ENCODE peak calls at places on chromosome 13, in five cellular contexts. One of them, this sample, is unnamed.
A peak's percentile ranks its signal among the peaks of the same experiment; 100 is the strongest.

GRCh38 chr13:59710995-59711701 is 452.6 kb downstream of the DIAPH3 start:
- DNase-seq in HCT116: no peak
- DNase-seq in fibroblast of mammary gland: no peak
- DNase-seq in fibroblast of the aortic adventitia: peak; percentile 5
- DNase-seq in left ventricle myocardium inferior: no peak
- DNase-seq in this sample: no peak

GRCh38 chr13:46213242-46213641 is 1.5 kb downstream of the LRRC63 start:
- DNase-seq in left ventricle myocardium inferior: no peak
- DNase-seq in fibroblast of mammary gland: no peak
- DNase-seq in HCT116: no peak
- DNase-seq in fibroblast of the aortic adventitia: no peak
- DNase-seq in this sample: no peak

GRCh38 chr13:61664821-61665705 is 249.4 kb upstream of the PCDH20 start:
- DNase-seq in fibroblast of mammary gland: no peak
- DNase-seq in HCT116: peak; percentile 10
- DNase-seq in fibroblast of the aortic adventitia: no peak
- DNase-seq in left ventricle myocardium inferior: no peak
- DNase-seq in this sample: no peak

GRCh38 chr13:44573790-44574465 is 2.2 kb downstream of the TSC22D1 start:
- DNase-seq in HCT116: no peak
- DNase-seq in fibroblast of mammary gland: peak; percentile 46
- DNase-seq in left ventricle myocardium inferior: no peak
- DNase-seq in fibroblast of the aortic adventitia: peak; percentile 66
- DNase-seq in this sample: peak; percentile 21

GRCh38 chr13:48750588-48751383 is 97.1 kb downstream of the CYSLTR2 start:
- DNase-seq in left ventricle myocardium inferior: peak; percentile 48
- DNase-seq in fibroblast of the aortic adventitia: peak; percentile 63
- DNase-seq in fibroblast of mammary gland: peak; percentile 68
- DNase-seq in HCT116: no peak
- DNase-seq in this sample: no peak

GRCh38 chr13:86591862-86592261 is 792.6 kb upstream of the SLITRK6 start:
- DNase-seq in fibroblast of the aortic adventitia: peak; percentile 9
- DNase-seq in HCT116: no peak
- DNase-seq in left ventricle myocardium inferior: no peak
- DNase-seq in fibroblast of mammary gland: peak; percentile 42
- DNase-seq in this sample: no peak

GRCh38 chr13:28012896-28013295 is 24.4 kb upstream of the URAD start:
- DNase-seq in fibroblast of the aortic adventitia: no peak
- DNase-seq in fibroblast of mammary gland: no peak
- DNase-seq in left ventricle myocardium inferior: no peak
- DNase-seq in HCT116: no peak
- DNase-seq in this sample: peak; percentile 77

GRCh38 chr13:108508263-108508662 is 121.1 kb upstream of the MYO16 start:
- DNase-seq in fibroblast of mammary gland: peak; percentile 30
- DNase-seq in HCT116: peak; percentile 16
- DNase-seq in fibroblast of the aortic adventitia: peak; percentile 51
- DNase-seq in left ventricle myocardium inferior: no peak
- DNase-seq in this sample: peak; percentile 24

GRCh38 chr13:95603887-95604533 is 40.5 kb downstream of the DZIP1 start:
- DNase-seq in HCT116: no peak
- DNase-seq in left ventricle myocardium inferior: no peak
- DNase-seq in fibroblast of mammary gland: peak; percentile 59
- DNase-seq in fibroblast of the aortic adventitia: peak; percentile 21
- DNase-seq in this sample: no peak

GRCh38 chr13:51542358-51542972 is 41.8 kb upstream of the WDFY2 start:
- DNase-seq in fibroblast of the aortic adventitia: no peak
- DNase-seq in fibroblast of mammary gland: no peak
- DNase-seq in HCT116: no peak
- DNase-seq in left ventricle myocardium inferior: no peak
- DNase-seq in this sample: no peak

GRCh38 chr13:102763745-102764144 is 9.8 kb downstream of the TEX30 start:
- DNase-seq in left ventricle myocardium inferior: no peak
- DNase-seq in fibroblast of mammary gland: no peak
- DNase-seq in HCT116: no peak
- DNase-seq in fibroblast of the aortic adventitia: no peak
- DNase-seq in this sample: no peak

GRCh38 chr13:102757006-102757405 is 16.6 kb downstream of the TEX30 start:
- DNase-seq in fibroblast of mammary gland: no peak
- DNase-seq in fibroblast of the aortic adventitia: no peak
- DNase-seq in left ventricle myocardium inferior: no peak
- DNase-seq in HCT116: no peak
- DNase-seq in this sample: no peak

GRCh38 chr13:102758842-102759241 is 14.7 kb downstream of the TEX30 start:
- DNase-seq in fibroblast of the aortic adventitia: no peak
- DNase-seq in fibroblast of mammary gland: no peak
- DNase-seq in left ventricle myocardium inferior: no peak
- DNase-seq in HCT116: no peak
- DNase-seq in this sample: no peak
- TF ChIP-seq CTCF in fibroblast of the aortic adventitia: no peak
- TF ChIP-seq CTCF in fibroblast of mammary gland: no peak
- TF ChIP-seq CTCF in left ventricle myocardium inferior: no peak
- TF ChIP-seq CTCF in HCT116: no peak
- TF ChIP-seq CTCF in this sample: no peak

GRCh38 chr13:63691474-63691873 is 2275.8 kb upstream of the PCDH20 start:
- DNase-seq in fibroblast of the aortic adventitia: no peak
- DNase-seq in HCT116: no peak
- DNase-seq in left ventricle myocardium inferior: no peak
- DNase-seq in fibroblast of mammary gland: no peak
- DNase-seq in this sample: no peak
- TF ChIP-seq CTCF in fibroblast of the aortic adventitia: no peak
- TF ChIP-seq CTCF in HCT116: no peak
- TF ChIP-seq CTCF in left ventricle myocardium inferior: no peak
- TF ChIP-seq CTCF in fibroblast of mammary gland: no peak
- TF ChIP-seq CTCF in this sample: no peak

GRCh38 chr13:23848639-23849282 is 40.4 kb downstream of the MIPEP start:
- DNase-seq in left ventricle myocardium inferior: no peak
- DNase-seq in fibroblast of mammary gland: no peak
- DNase-seq in fibroblast of the aortic adventitia: peak; percentile 28
- DNase-seq in HCT116: no peak
- DNase-seq in this sample: no peak
- TF ChIP-seq CTCF in left ventricle myocardium inferior: no peak
- TF ChIP-seq CTCF in fibroblast of mammary gland: no peak
- TF ChIP-seq CTCF in fibroblast of the aortic adventitia: no peak
- TF ChIP-seq CTCF in HCT116: no peak
- TF ChIP-seq CTCF in this sample: no peak

GRCh38 chr13:36862002-36862706 is 43.1 kb downstream of the RFXAP start:
- DNase-seq in HCT116: no peak
- DNase-seq in fibroblast of the aortic adventitia: peak; percentile 45
- DNase-seq in fibroblast of mammary gland: no peak
- DNase-seq in left ventricle myocardium inferior: no peak
- DNase-seq in this sample: no peak

GRCh38 chr13:36859259-36859658 is 40.2 kb downstream of the RFXAP start:
- DNase-seq in left ventricle myocardium inferior: no peak
- DNase-seq in fibroblast of mammary gland: no peak
- DNase-seq in HCT116: no peak
- DNase-seq in fibroblast of the aortic adventitia: no peak
- DNase-seq in this sample: no peak

GRCh38 chr13:36857273-36857672 is 38.3 kb downstream of the RFXAP start:
- DNase-seq in HCT116: no peak
- DNase-seq in fibroblast of mammary gland: no peak
- DNase-seq in fibroblast of the aortic adventitia: no peak
- DNase-seq in left ventricle myocardium inferior: no peak
- DNase-seq in this sample: no peak

GRCh38 chr13:36862722-36863121 is 43.7 kb downstream of the RFXAP start:
- DNase-seq in fibroblast of mammary gland: no peak
- DNase-seq in left ventricle myocardium inferior: no peak
- DNase-seq in fibroblast of the aortic adventitia: no peak
- DNase-seq in HCT116: no peak
- DNase-seq in this sample: no peak

GRCh38 chr13:36858285-36858684 is 39.3 kb downstream of the RFXAP start:
- DNase-seq in left ventricle myocardium inferior: no peak
- DNase-seq in HCT116: peak; percentile 31
- DNase-seq in fibroblast of mammary gland: peak; percentile 54
- DNase-seq in fibroblast of the aortic adventitia: peak; percentile 75
- DNase-seq in this sample: peak; percentile 37
- TF ChIP-seq CTCF in left ventricle myocardium inferior: peak; percentile 56
- TF ChIP-seq CTCF in HCT116: peak; percentile 50
- TF ChIP-seq CTCF in fibroblast of mammary gland: peak; percentile 50
- TF ChIP-seq CTCF in fibroblast of the aortic adventitia: peak; percentile 54
- TF ChIP-seq CTCF in this sample: peak; percentile 20

GRCh38 chr13:32538621-32539246 is at the start of gene N4BP2L2:
- DNase-seq in HCT116: peak; percentile 93
- DNase-seq in left ventricle myocardium inferior: peak; percentile 90
- DNase-seq in fibroblast of the aortic adventitia: peak; percentile 99
- DNase-seq in fibroblast of mammary gland: peak; percentile 98
- DNase-seq in this sample: peak; percentile 83
- TF ChIP-seq CTCF in HCT116: peak; percentile 2
- TF ChIP-seq CTCF in left ventricle myocardium inferior: peak; percentile 53
- TF ChIP-seq CTCF in fibroblast of the aortic adventitia: peak; percentile 45
- TF ChIP-seq CTCF in fibroblast of mammary gland: peak; percentile 45
- TF ChIP-seq CTCF in this sample: peak; percentile 23

DNA sequence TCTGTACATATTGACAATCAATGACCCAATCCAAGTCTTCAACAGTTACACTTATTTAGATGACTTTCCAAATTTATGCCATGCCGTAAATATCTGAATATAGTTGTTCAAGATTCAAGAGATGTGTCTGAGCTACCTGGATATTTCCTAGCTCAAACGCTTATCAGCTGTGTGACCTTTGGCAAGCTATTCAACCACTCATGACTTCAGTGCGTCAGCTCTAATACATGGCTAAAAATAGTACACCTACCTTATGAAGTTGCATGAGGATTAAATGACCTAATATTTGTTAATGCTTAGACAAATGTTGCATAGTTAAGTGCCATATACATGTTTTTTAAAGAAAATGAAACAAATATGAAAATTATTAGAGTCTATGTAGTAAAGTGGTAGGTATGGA is 704.1 kb downstream of the OLFM4 start:
- DNase-seq in fibroblast of mammary gland: no peak
- DNase-seq in left ventricle myocardium inferior: no peak
- DNase-seq in fibroblast of the aortic adventitia: no peak
- DNase-seq in HCT116: no peak
- DNase-seq in this sample: no peak
- TF ChIP-seq CTCF in fibroblast of mammary gland: no peak
- TF ChIP-seq CTCF in left ventricle myocardium inferior: no peak
- TF ChIP-seq CTCF in fibroblast of the aortic adventitia: no peak
- TF ChIP-seq CTCF in HCT116: no peak
- TF ChIP-seq CTCF in this sample: no peak

GRCh38 chr13:42478531-42479156 is 95.3 kb upstream of the TNFSF11 start:
- DNase-seq in fibroblast of mammary gland: peak; percentile 53
- DNase-seq in HCT116: peak; percentile 10
- DNase-seq in fibroblast of the aortic adventitia: peak; percentile 57
- DNase-seq in left ventricle myocardium inferior: no peak
- DNase-seq in this sample: peak; percentile 46
- TF ChIP-seq CTCF in fibroblast of mammary gland: peak; percentile 57
- TF ChIP-seq CTCF in HCT116: peak; percentile 41
- TF ChIP-seq CTCF in fibroblast of the aortic adventitia: peak; percentile 70
- TF ChIP-seq CTCF in left ventricle myocardium inferior: no peak
- TF ChIP-seq CTCF in this sample: peak; percentile 19

GRCh38 chr13:112751617-112752016 is 61.8 kb downstream of the ATP11A start:
- DNase-seq in fibroblast of mammary gland: no peak
- DNase-seq in fibroblast of the aortic adventitia: no peak
- DNase-seq in HCT116: no peak
- DNase-seq in left ventricle myocardium inferior: no peak
- DNase-seq in this sample: no peak
- TF ChIP-seq CTCF in fibroblast of mammary gland: no peak
- TF ChIP-seq CTCF in fibroblast of the aortic adventitia: no peak
- TF ChIP-seq CTCF in HCT116: no peak
- TF ChIP-seq CTCF in left ventricle myocardium inferior: no peak
- TF ChIP-seq CTCF in this sample: no peak

GRCh38 chr13:53189162-53189561 is 160.5 kb downstream of the OLFM4 start:
- DNase-seq in fibroblast of the aortic adventitia: no peak
- DNase-seq in HCT116: no peak
- DNase-seq in left ventricle myocardium inferior: no peak
- DNase-seq in fibroblast of mammary gland: no peak
- DNase-seq in this sample: no peak
- TF ChIP-seq CTCF in fibroblast of the aortic adventitia: no peak
- TF ChIP-seq CTCF in HCT116: no peak
- TF ChIP-seq CTCF in left ventricle myocardium inferior: peak; percentile 7
- TF ChIP-seq CTCF in fibroblast of mammary gland: no peak
- TF ChIP-seq CTCF in this sample: no peak

GRCh38 chr13:97257800-97258799 is 36.0 kb downstream of the MBNL2 start:
- DNase-seq in HCT116: peak; percentile 93
- DNase-seq in left ventricle myocardium inferior: peak; percentile 40
- DNase-seq in fibroblast of the aortic adventitia: peak; percentile 92
- DNase-seq in fibroblast of mammary gland: peak; percentile 88
- DNase-seq in this sample: peak; percentile 54
- TF ChIP-seq CTCF in HCT116: peak; percentile 35
- TF ChIP-seq CTCF in left ventricle myocardium inferior: no peak
- TF ChIP-seq CTCF in fibroblast of the aortic adventitia: peak; percentile 43
- TF ChIP-seq CTCF in fibroblast of mammary gland: peak; percentile 23
- TF ChIP-seq CTCF in this sample: no peak

This sample was measured in GM13976.